ENCODE peak calls at places on chromosomes 12 and 14, in eight cellular contexts. E is fibroblast of mammary gland, B is choroid plexus epithelial cell, V is cardiac fibroblast, W is gastrocnemius medialis, U is Calu3, M is CD14-positive monocyte, A is GM12864. Q is an unnamed sample.

GRCh38 chr14:31172084-31172483 is 35.5 kb downstream of the HECTD1 start:
- DNase-seq in B (peak; percentile 16), E (peak; percentile 20), V (no peak), M (no peak), U (no peak), A (no peak), W (no peak), Q (no peak)

GRCh38 chr14:96253140-96253539 is 2.9 kb upstream of the BDKRB1 start:
- DNase-seq in A (no peak), M (no peak), E (peak; percentile 91), W (no peak), U (peak; percentile 18), B (peak; percentile 98), V (peak; percentile 88), Q (peak; percentile 82)

GRCh38 chr14:50524731-50525510 is 7.4 kb downstream of the MAP4K5 start:
- DNase-seq in B (no peak), V (no peak), W (no peak), U (no peak), E (no peak), M (no peak), A (no peak), Q (no peak)

GRCh38 chr14:59305836-59306555 is 117.5 kb downstream of the DAAM1 start:
- DNase-seq in B (peak; percentile 70), M (no peak), A (no peak), E (peak; percentile 33), W (no peak), V (peak; percentile 60), U (no peak), Q (no peak)

GRCh38 chr14:68792022-68792829 is 641 bp downstream of the ZFP36L1 start:
- DNase-seq in A (no peak), W (no peak), V (peak; percentile 35), U (peak; percentile 26), E (no peak), B (no peak), M (peak; percentile 43), Q (no peak)

GRCh38 chr12:105420659-105421240 is 90.3 kb downstream of the C12orf75 start:
- DNase-seq in B (peak; percentile 87), W (peak; percentile 55), V (peak; percentile 83), M (no peak), E (peak; percentile 69), U (peak; percentile 85), A (peak; percentile 19), Q (peak; percentile 74)

GRCh38 chr12:43112101-43112661 is 439.8 kb downstream of the ADAMTS20 start:
- DNase-seq in W (no peak), M (no peak), E (peak; percentile 58), B (no peak), V (no peak), A (no peak), U (no peak), Q (no peak)

GRCh38 chr14:40074169-40074568 is 641.9 kb upstream of the FBXO33 start:
- DNase-seq in B (no peak), W (peak; percentile 1), E (no peak), A (no peak), M (no peak), U (no peak), V (no peak), Q (no peak)

GRCh38 chr12:93442411-93443340 is 929 bp upstream of the UBE2N start:
- DNase-seq in M (no peak), E (peak; percentile 16), B (no peak), V (no peak), W (no peak), U (no peak), A (no peak), Q (no peak)

GRCh38 chr12:30823140-30823669 is 68.5 kb upstream of the CAPRIN2 start:
- DNase-seq in A (no peak), B (no peak), U (no peak), E (peak; percentile 32), V (peak; percentile 9), M (no peak), W (no peak), Q (no peak)

GRCh38 chr12:88057994-88058718 is 29.0 kb upstream of the C12orf50 start:
- DNase-seq in A (no peak), M (no peak), V (peak; percentile 88), U (no peak), B (peak; percentile 41), W (no peak), E (peak; percentile 54), Q (no peak)

GRCh38 chr12:122669397-122670070 is 33.6 kb downstream of the HCAR2 start:
- DNase-seq in U (no peak), A (no peak), B (peak; percentile 79), W (no peak), V (peak; percentile 66), E (peak; percentile 94), M (no peak), Q (peak; percentile 45)

GRCh38 chr12:122665759-122666158 is 37.4 kb downstream of the HCAR2 start:
- DNase-seq in A (no peak), U (no peak), M (no peak), E (no peak), V (no peak), W (no peak), B (no peak), Q (no peak)

GRCh38 chr12:122672515-122672914 is 30.6 kb downstream of the HCAR2 start:
- DNase-seq in B (no peak), W (no peak), M (no peak), A (no peak), V (no peak), E (no peak), U (no peak), Q (no peak)

GRCh38 chr12:122665349-122665748 is 37.8 kb downstream of the HCAR2 start:
- DNase-seq in U (no peak), W (no peak), E (no peak), M (no peak), V (no peak), B (no peak), A (no peak), Q (no peak)

GRCh38 chr12:122668268-122668667 is 34.9 kb downstream of the HCAR2 start:
- DNase-seq in U (no peak), V (no peak), E (no peak), B (no peak), A (no peak), W (no peak), M (no peak), Q (no peak)
- TF ChIP-seq CTCF in U (no peak), V (no peak), E (no peak), B (no peak), A (no peak), W (no peak), M (no peak), Q (no peak)

GRCh38 chr14:91858536-91859275 is 8.6 kb downstream of the TC2N start:
- DNase-seq in E (peak; percentile 94), V (peak; percentile 52), B (peak; percentile 35), W (peak; percentile 26), M (no peak), A (no peak), U (peak; percentile 63), Q (peak; percentile 53)

GRCh38 chr14:91861091-91861490 is 6.2 kb downstream of the TC2N start:
- DNase-seq in A (no peak), M (no peak), V (no peak), E (no peak), U (no peak), W (no peak), B (no peak), Q (no peak)

GRCh38 chr14:91866061-91866460 is 1.3 kb downstream of the TC2N start:
- DNase-seq in E (no peak), W (no peak), A (no peak), B (peak; percentile 59), V (peak; percentile 45), U (no peak), M (no peak), Q (peak; percentile 52)

GRCh38 chr14:91860238-91860637 is 7.1 kb downstream of the TC2N start:
- DNase-seq in M (no peak), B (no peak), U (no peak), W (no peak), V (no peak), E (no peak), A (no peak), Q (no peak)

DNA sequence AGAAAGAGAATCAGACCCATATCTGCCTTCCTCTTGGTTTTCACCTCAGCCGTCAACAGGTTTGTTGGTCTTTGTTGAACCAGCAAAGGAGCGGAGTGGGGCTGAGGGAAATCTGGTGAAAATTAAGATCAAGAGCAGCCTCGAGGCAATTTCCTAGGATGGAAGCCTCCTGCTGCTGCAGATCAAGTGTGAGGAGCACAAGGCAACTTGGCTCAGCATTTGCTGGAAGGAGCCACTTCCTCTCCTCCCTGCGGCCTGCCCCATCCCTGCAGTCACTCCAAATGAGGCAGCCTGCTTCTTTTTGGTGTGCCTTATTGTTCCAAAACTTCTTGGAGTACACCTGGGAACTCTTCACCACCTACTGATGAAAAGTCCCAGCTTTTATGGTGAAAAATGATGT is 4.9 kb downstream of the TC2N start:
- DNase-seq in W (no peak), A (no peak), B (no peak), U (no peak), M (no peak), V (no peak), E (no peak), Q (no peak)
- TF ChIP-seq CTCF in W (no peak), A (no peak), B (no peak), U (no peak), M (no peak), V (no peak), E (no peak), Q (no peak)

GRCh38 chr12:64072946-64073345 is 149.2 kb downstream of the KICS2 start:
- DNase-seq in M (no peak), A (no peak), U (no peak), B (no peak), W (no peak), E (no peak), V (no peak), Q (no peak)

GRCh38 chr12:64082866-64083268 is 139.2 kb downstream of the KICS2 start:
- DNase-seq in B (no peak), W (no peak), E (no peak), V (no peak), M (no peak), A (no peak), U (no peak), Q (no peak)

GRCh38 chr12:64081020-64081419 is 141.1 kb downstream of the KICS2 start:
- DNase-seq in A (no peak), E (no peak), B (no peak), U (no peak), V (peak; percentile 61), M (no peak), W (no peak), Q (no peak)

GRCh38 chr12:64080319-64081008 is 141.6 kb downstream of the KICS2 start:
- DNase-seq in W (no peak), V (peak; percentile 43), A (no peak), E (no peak), M (no peak), U (peak; percentile 44), B (no peak), Q (no peak)

DNA sequence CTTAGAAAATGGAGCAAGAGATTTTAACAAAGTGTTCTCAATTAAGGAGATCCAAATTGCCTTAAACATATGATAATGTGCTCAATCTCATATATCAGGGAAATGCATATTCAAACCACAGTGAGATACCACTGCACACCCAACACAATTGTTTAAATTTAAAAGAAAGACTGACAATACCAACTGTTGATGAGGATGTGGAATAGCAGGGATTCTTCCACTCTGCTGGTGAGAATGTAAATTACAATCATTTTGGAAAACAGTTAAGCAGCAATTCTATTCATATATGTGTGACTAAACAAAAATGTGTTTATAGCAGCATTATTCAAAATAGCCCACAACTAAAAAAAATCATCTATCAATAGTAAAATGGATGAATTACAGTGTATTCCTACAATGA is 144.2 kb downstream of the KICS2 start:
- DNase-seq in V (peak; percentile 18), B (peak; percentile 51), W (no peak), M (no peak), A (no peak), U (no peak), E (no peak), Q (peak; percentile 28)
- TF ChIP-seq CTCF in V (peak; percentile 33), B (peak; percentile 54), W (no peak), M (peak; percentile 39), A (no peak), U (peak; percentile 31), E (peak; percentile 47), Q (peak; percentile 17)

GRCh38 chr12:13941258-13942249 is 39.8 kb downstream of the GRIN2B start:
- DNase-seq in E (peak; percentile 60), W (no peak), B (peak; percentile 6), V (peak; percentile 47), U (peak; percentile 73), A (peak; percentile 24), M (no peak), Q (peak; percentile 80)
- TF ChIP-seq CTCF in E (no peak), W (no peak), B (no peak), V (peak; percentile 11), U (peak; percentile 17), A (peak; percentile 54), M (no peak), Q (peak; percentile 41)